ENCODE peak calls at places on chromosomes 13 and 19, in nine cellular contexts. Y is epithelial cell of proximal tubule; M is gastrocnemius medialis; K is cardiac fibroblast; I is Right ventricle myocardium superior; V is stimulated activated CD4-positive, alpha-beta T cell treated with anti-CD3 and anti-CD28 coated beads, Interleukin-15, amount 100 ng/mL, for 24 hours; W is choroid plexus epithelial cell; H is COR-L47; G is HT1080. C is an unnamed sample.

GRCh38 chr13:63409791-63410351 is 1994.2 kb upstream of the PCDH20 start:
- DNase-seq in G (no peak), K (no peak), H (no peak), V (no peak), M (no peak), Y (no peak), W (no peak), I (no peak), C (no peak)

GRCh38 chr19:19582471-19582870 is 36.0 kb downstream of the PBX4 start:
- DNase-seq in G (no peak), I (no peak), V (no peak), M (no peak), H (no peak), W (no peak), K (no peak), Y (no peak), C (no peak)

GRCh38 chr13:50030315-50030714 is 15.1 kb downstream of the KCNRG start:
- DNase-seq in K (no peak), H (no peak), Y (no peak), G (no peak), V (no peak), M (no peak), W (no peak), I (no peak), C (no peak)

GRCh38 chr13:27821566-27821965 is 29.3 kb downstream of the GSX1 start:
- DNase-seq in H (no peak), V (no peak), G (no peak), Y (no peak), M (no peak), W (peak; percentile 6), K (no peak), I (no peak), C (no peak)

GRCh38 chr13:49220035-49220855 is at the start of gene MLNR:
- DNase-seq in K (peak; percentile 32), W (no peak), V (peak; percentile 62), G (no peak), I (peak; percentile 59), H (peak; percentile 16), Y (no peak), M (no peak), C (no peak)

GRCh38 chr13:95689582-95689926 is 12.6 kb downstream of the DNAJC3 start:
- DNase-seq in M (no peak), G (no peak), W (no peak), Y (no peak), V (no peak), I (no peak), H (no peak), K (no peak), C (no peak)

GRCh38 chr19:2275588-2276428 is 6.2 kb downstream of the PEAK3 start:
- DNase-seq in M (no peak), K (no peak), I (peak; percentile 73), G (no peak), Y (no peak), H (no peak), V (no peak), W (no peak), C (peak; percentile 59)

GRCh38 chr19:13408889-13409518 is 97.3 kb downstream of the CACNA1A start:
- DNase-seq in I (no peak), M (no peak), V (no peak), H (no peak), G (no peak), W (no peak), K (no peak), Y (no peak), C (no peak)

GRCh38 chr13:34867590-34867989 is 74.5 kb upstream of the NBEA start:
- DNase-seq in I (no peak), M (no peak), W (peak; percentile 68), G (peak; percentile 46), Y (no peak), V (no peak), K (peak; percentile 16), H (no peak), C (no peak)

GRCh38 chr13:80196756-80197155 is 144.2 kb downstream of the SPRY2 start:
- DNase-seq in I (no peak), V (no peak), W (no peak), K (no peak), M (no peak), Y (no peak), H (no peak), G (peak; percentile 40), C (no peak)

GRCh38 chr13:41418027-41418426 is 39.3 kb upstream of the RGCC start:
- DNase-seq in M (no peak), I (no peak), Y (no peak), H (no peak), G (peak; percentile 62), K (peak; percentile 85), V (no peak), W (peak; percentile 77), C (no peak)

GRCh38 chr13:25738342-25738771 is 313.5 kb downstream of the SHISA2 start:
- DNase-seq in V (no peak), Y (no peak), M (no peak), G (peak; percentile 92), I (no peak), W (peak; percentile 44), H (peak; percentile 67), K (peak; percentile 61), C (no peak)